ENCODE peak calls at places on chromosomes 3 and 15, in ten cellular contexts. V, I, F, J, R, U, Y, W, G and P are unnamed samples. For H3K4me1, the result is how much of the 10 kb centered on the place peaks cover.

GRCh38 chr3:40800343-40800742 is 275.6 kb downstream of the ZNF621 start:
- DNase-seq in G (no peak), V (peak), U (peak), J (no peak), F (peak), W (no peak), I (peak), R (peak), Y (peak), P (no peak)

GRCh38 chr15:79724312-79724711 is 172.5 kb downstream of the MTHFS start:
- DNase-seq in R (no peak), I (no peak), V (no peak), J (no peak), F (no peak), U (peak), Y (no peak), W (no peak), G (no peak), P (no peak)

GRCh38 chr15:90557147-90557546 is 27.4 kb downstream of the CRTC3 start:
- DNase-seq in F (no peak), I (no peak), V (no peak), J (peak), R (no peak), W (no peak), Y (no peak), G (no peak), U (peak), P (no peak)

GRCh38 chr3:87320748-87321634 is 44.6 kb upstream of the POU1F1 start:
- DNase-seq in R (no peak), V (no peak), U (no peak), Y (no peak), G (no peak), J (no peak), W (no peak), I (no peak), F (no peak), P (no peak)

GRCh38 chr3:146033950-146034349 is 127.0 kb downstream of the PLOD2 start:
- DNase-seq in I (no peak), Y (no peak), J (no peak), F (no peak), G (no peak), W (no peak), R (no peak), V (no peak), U (no peak), P (no peak)

GRCh38 chr3:59877679-59878427 is 828.0 kb upstream of the CFAP20DC start:
- DNase-seq in V (no peak), U (peak), Y (no peak), F (no peak), W (no peak), R (no peak), G (no peak), J (no peak), I (no peak), P (no peak)

GRCh38 chr3:140358696-140359095 is 319.2 kb upstream of the TRIM42 start:
- DNase-seq in V (no peak), J (no peak), G (no peak), I (no peak), R (no peak), U (no peak), W (no peak), F (no peak), Y (no peak), P (no peak)

GRCh38 chr3:10783360-10784346 is 32.4 kb upstream of the SLC6A11 start:
- DNase-seq in W (peak), J (peak), G (peak), V (peak), I (no peak), U (peak), F (no peak), R (peak), Y (no peak), P (peak)

GRCh38 chr3:48415251-48415953 is 14.5 kb downstream of the PLXNB1 start:
- DNase-seq in R (no peak), U (no peak), Y (no peak), I (peak), F (no peak), W (no peak), V (no peak), G (no peak), J (no peak), P (no peak)

GRCh38 chr3:31043184-31043819 is 148.8 kb upstream of the GADL1 start:
- DNase-seq in F (peak), I (no peak), J (no peak), V (no peak), G (no peak), U (peak), R (no peak), Y (no peak), W (no peak), P (no peak)

GRCh38 chr3:32354362-32354778 is 37.3 kb upstream of the CMTM7 start:
- DNase-seq in I (no peak), Y (no peak), W (no peak), F (no peak), V (peak), U (no peak), R (peak), G (no peak), J (no peak), P (no peak)

GRCh38 chr15:66253643-66254363 is at the start of gene MEGF11:
- DNase-seq in Y (no peak), R (peak), F (no peak), U (peak), V (no peak), W (no peak), J (no peak), G (peak), I (no peak), P (peak)

GRCh38 chr3:124926426-124927116 is 8.0 kb downstream of the MUC13 start:
- DNase-seq in G (no peak), Y (no peak), U (peak), W (no peak), F (no peak), J (no peak), R (no peak), I (no peak), V (peak), P (no peak)

GRCh38 chr3:27467545-27467944 is 16.6 kb downstream of the SLC4A7 start:
- DNase-seq in G (no peak), F (no peak), J (no peak), R (peak), U (peak), Y (no peak), I (no peak), W (peak), V (peak), P (no peak)

GRCh38 chr15:101710806-101711205 is 13.5 kb downstream of the TARS3 start:
- DNase-seq in Y (no peak), J (no peak), G (no peak), I (no peak), R (peak), W (no peak), F (no peak), U (peak), V (peak), P (no peak)

GRCh38 chr3:15241341-15241740 is 35.3 kb downstream of the CAPN7 start:
- DNase-seq in J (peak), U (no peak), F (no peak), Y (no peak), G (peak), W (peak), V (no peak), R (peak), I (no peak), P (no peak)

GRCh38 chr15:98658831-98659699 is 10.7 kb downstream of the IGF1R start:
- DNase-seq in G (no peak), U (peak), F (no peak), V (peak), W (peak), I (no peak), Y (peak), J (peak), R (peak), P (peak)

DNA sequence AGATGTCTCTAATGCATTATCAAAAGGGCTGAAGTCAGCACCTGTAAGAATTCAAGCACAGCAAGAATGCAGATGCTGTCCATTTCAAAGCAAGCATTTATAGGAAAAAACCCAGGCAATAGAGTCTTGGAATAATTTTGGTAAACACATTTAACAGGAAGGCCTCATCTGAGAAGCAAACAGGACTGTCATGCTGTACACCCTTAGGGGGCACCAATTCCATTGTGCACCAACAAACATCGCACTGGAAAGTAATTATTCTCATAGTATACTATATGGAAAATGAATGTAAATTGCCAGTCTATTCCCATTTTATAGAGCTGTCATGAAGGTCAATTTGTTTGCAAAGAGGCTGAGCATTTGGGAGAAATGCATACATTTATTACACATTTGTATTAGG is 247.3 kb upstream of the SUCLG2 start:
- DNase-seq in G (no peak), V (peak), W (peak), Y (no peak), U (no peak), R (no peak), F (no peak), I (no peak), J (peak), P (no peak)
- TF ChIP-seq CTCF in G (no peak), V (peak), W (peak), Y (no peak), U (no peak), R (no peak), F (peak), I (no peak), J (peak), P (no peak)

GRCh38 chr15:64597469-64597806 is 137.1 kb downstream of the ZNF609 start:
- DNase-seq in W (no peak), F (no peak), U (no peak), G (no peak), Y (no peak), I (no peak), J (peak), V (no peak), R (no peak), P (no peak)

GRCh38 chr15:64600794-64601193 is 140.4 kb downstream of the ZNF609 start:
- DNase-seq in G (no peak), I (no peak), U (no peak), W (peak), F (no peak), R (no peak), J (no peak), V (no peak), Y (no peak), P (no peak)

GRCh38 chr15:64596701-64597468 is 136.5 kb downstream of the ZNF609 start:
- DNase-seq in I (no peak), W (no peak), V (no peak), G (peak), U (peak), Y (peak), J (peak), R (peak), F (no peak), P (no peak)

GRCh38 chr15:64599226-64599625 is 138.8 kb downstream of the ZNF609 start:
- DNase-seq in W (no peak), U (no peak), V (no peak), G (no peak), F (no peak), I (no peak), J (no peak), R (no peak), Y (no peak), P (no peak)

GRCh38 chr15:64599716-64600115 is 139.3 kb downstream of the ZNF609 start:
- DNase-seq in I (no peak), G (peak), W (no peak), U (peak), V (no peak), J (no peak), F (no peak), Y (no peak), R (peak), P (no peak)
- H3K4me1 ChIP-seq in I (under half), G (under half), W (under half), U (under half), V (under half), J (half or more), F (under half), Y (under half), R (half or more), P (under half)

DNA sequence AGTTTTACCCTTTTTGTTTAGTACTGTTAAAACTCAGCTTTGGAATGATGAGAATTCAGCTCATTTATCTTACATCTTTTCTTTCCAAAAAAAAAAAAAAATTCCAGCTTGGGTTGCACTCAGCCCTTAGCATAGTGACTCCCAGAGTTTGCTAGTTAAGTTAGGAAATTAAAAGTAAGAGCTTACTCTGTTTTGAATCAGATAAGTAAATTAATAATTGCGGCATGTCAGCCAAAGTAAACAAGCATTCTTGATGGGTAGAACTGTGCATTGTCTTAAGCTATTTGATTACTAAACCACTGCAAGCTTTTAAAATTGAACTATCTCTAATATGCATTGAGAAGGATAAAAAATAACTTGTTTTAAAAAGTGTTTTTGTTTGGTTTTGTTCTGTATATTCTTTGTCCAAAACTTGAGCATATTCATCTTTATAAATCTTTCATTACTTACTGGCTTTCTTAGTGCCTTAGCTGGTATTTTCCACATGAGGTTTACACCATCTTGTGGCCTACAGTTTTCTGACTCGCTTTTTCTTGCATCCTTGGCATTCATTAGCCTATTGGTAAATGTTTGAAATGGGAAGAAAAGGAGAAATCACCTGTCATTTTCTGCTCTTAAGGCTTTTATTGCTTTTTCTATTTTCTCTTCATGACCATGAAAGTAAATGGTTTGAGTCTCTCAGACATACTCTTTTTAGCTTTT is 107.6 kb downstream of the FILIP1L start:
- DNase-seq in G (no peak), J (no peak), W (no peak), R (peak), V (peak), F (no peak), I (no peak), U (peak), Y (no peak), P (no peak)
- TF ChIP-seq CTCF in G (no peak), J (no peak), W (no peak), R (no peak), V (no peak), F (peak), I (peak), U (peak), Y (no peak), P (no peak)

DNA sequence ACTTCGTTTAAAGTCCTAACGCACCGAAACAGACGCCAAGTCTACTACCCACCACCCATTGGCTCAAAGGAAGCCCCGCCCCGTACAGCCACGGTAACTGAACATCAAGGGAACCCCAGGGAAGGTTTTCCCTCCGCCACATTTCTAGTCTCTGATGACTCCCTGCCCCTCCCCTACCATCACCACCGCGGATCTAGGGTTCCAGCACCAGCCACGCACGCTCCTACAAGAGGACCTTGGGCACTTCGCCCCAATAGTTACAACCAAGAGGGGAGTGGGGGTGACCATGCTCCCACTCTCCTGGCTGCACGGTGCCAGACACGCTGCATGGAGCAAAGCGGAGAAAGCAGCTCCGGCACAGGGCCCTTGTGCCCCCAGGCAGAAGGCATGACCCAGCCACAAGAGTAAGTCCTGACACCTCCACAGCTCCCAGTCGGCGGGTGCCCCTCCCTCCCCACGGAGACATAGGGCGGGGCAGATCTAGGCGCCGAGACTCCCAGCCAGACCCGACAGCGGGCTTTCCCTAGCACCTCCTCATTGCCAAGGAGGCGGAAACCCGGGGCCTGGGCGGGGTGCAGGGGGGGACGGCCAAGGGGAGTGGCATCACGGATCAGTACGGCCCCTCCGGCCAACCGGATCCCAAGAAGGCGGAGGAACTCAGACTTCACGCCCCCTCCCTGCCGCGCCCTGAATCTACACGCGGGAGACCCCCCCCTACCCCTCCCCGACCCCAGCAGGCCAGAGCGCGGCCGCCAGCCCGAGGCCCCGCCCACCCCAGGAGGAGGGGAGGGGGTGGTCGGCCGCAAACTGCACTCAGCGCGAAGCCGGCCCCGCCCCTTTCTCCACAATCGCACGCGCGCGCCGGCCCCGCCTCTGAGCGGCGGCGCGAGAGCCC is 936 bp downstream of the SIN3A start:
- DNase-seq in W (peak), I (peak), G (peak), J (peak), Y (peak), U (peak), F (peak), R (peak), V (peak), P (peak)
- H3K4me1 ChIP-seq in W (under half), I (under half), G (under half), J (under half), Y (under half), U (under half), F (under half), R (under half), V (under half), P (under half)

GRCh38 chr15:31871159-31871886 is 159.0 kb upstream of the CHRNA7 start:
- DNase-seq in J (no peak), U (no peak), V (no peak), F (no peak), W (peak), G (no peak), R (no peak), Y (no peak), I (no peak), P (peak)
- TF ChIP-seq CTCF in J (no peak), U (no peak), V (no peak), F (no peak), W (no peak), G (no peak), R (no peak), Y (no peak), I (no peak), P (no peak)

GRCh38 chr3:71030748-71031147 is 552.8 kb downstream of the FOXP1 start:
- DNase-seq in J (no peak), Y (no peak), V (no peak), I (no peak), F (no peak), G (no peak), U (no peak), R (no peak), W (no peak), P (no peak)
- H3K4me1 ChIP-seq in J (half or more), Y (under half), V (under half), I (under half), F (under half), G (under half), U (under half), R (under half), W (under half), P (under half)

GRCh38 chr15:62066663-62067447 is at the start of gene C2CD4A:
- DNase-seq in G (peak), R (peak), I (peak), J (peak), W (peak), Y (peak), V (peak), F (peak), U (peak), P (peak)
- TF ChIP-seq CTCF in G (no peak), R (no peak), I (no peak), J (no peak), W (peak), Y (no peak), V (peak), F (peak), U (peak), P (no peak)

GRCh38 chr3:196554205-196554604 is 14.1 kb downstream of the WDR53 start:
- DNase-seq in V (no peak), G (no peak), R (no peak), J (no peak), Y (no peak), I (no peak), U (no peak), F (no peak), W (peak), P (no peak)
- H3K4me1 ChIP-seq in V (under half), G (under half), R (under half), J (under half), Y (under half), I (under half), U (under half), F (under half), W (under half), P (under half)

GRCh38 chr3:16433701-16434151 is 79.8 kb downstream of the RFTN1 start:
- DNase-seq in G (no peak), R (no peak), F (no peak), J (no peak), W (peak), Y (no peak), V (no peak), I (no peak), U (no peak), P (no peak)

GRCh38 chr3:16430717-16431630 is 82.5 kb downstream of the RFTN1 start:
- DNase-seq in V (no peak), W (peak), R (no peak), J (no peak), Y (no peak), G (no peak), U (no peak), I (no peak), F (no peak), P (no peak)

GRCh38 chr3:16437640-16438039 is 75.9 kb downstream of the RFTN1 start:
- DNase-seq in F (no peak), G (no peak), Y (no peak), I (no peak), J (no peak), U (no peak), W (peak), R (no peak), V (no peak), P (no peak)

GRCh38 chr3:16429086-16429485 is 84.4 kb downstream of the RFTN1 start:
- DNase-seq in U (no peak), Y (no peak), I (no peak), W (no peak), R (no peak), G (no peak), V (no peak), J (no peak), F (no peak), P (no peak)

GRCh38 chr3:16432714-16433113 is 80.8 kb downstream of the RFTN1 start:
- DNase-seq in U (no peak), R (no peak), G (no peak), Y (no peak), W (peak), V (no peak), F (no peak), J (no peak), I (no peak), P (no peak)
- TF ChIP-seq CTCF in U (no peak), R (no peak), G (no peak), Y (no peak), W (no peak), V (no peak), F (no peak), J (no peak), I (no peak), P (no peak)